ENCODE peak calls at places on chromosomes 2 and 18, in seven cellular contexts. One of them, this sample, is unnamed.

GRCh38 chr2:169178804-169179390 is 109.5 kb downstream of the DHRS9 start:
- DNase-seq in GM12878: no peak
- DNase-seq in HepG2: no peak
- DNase-seq in HCT116: no peak
- DNase-seq in SK-N-SH: no peak
- DNase-seq in H1: no peak
- DNase-seq in K562: no peak
- DNase-seq in this sample: no peak

GRCh38 chr2:74462054-74462785 is 3.0 kb downstream of the MOGS start:
- DNase-seq in K562: no peak
- DNase-seq in HCT116: no peak
- DNase-seq in SK-N-SH: no peak
- DNase-seq in HepG2: no peak
- DNase-seq in H1: no peak
- DNase-seq in GM12878: no peak
- DNase-seq in this sample: no peak

GRCh38 chr2:11634584-11634983 is 35.4 kb downstream of the NTSR2 start:
- DNase-seq in HepG2: no peak
- DNase-seq in HCT116: no peak
- DNase-seq in K562: no peak
- DNase-seq in H1: no peak
- DNase-seq in GM12878: no peak
- DNase-seq in SK-N-SH: no peak
- DNase-seq in this sample: no peak

GRCh38 chr18:8507361-8507760 is 101.9 kb upstream of the RAB12 start:
- DNase-seq in H1: no peak
- DNase-seq in HCT116: peak; percentile 3
- DNase-seq in K562: peak; percentile 35
- DNase-seq in GM12878: no peak
- DNase-seq in HepG2: peak; percentile 13
- DNase-seq in SK-N-SH: peak; percentile 31
- DNase-seq in this sample: no peak

GRCh38 chr2:12318427-12319057 is 398.2 kb upstream of the TRIB2 start:
- DNase-seq in HepG2: no peak
- DNase-seq in K562: no peak
- DNase-seq in GM12878: no peak
- DNase-seq in HCT116: no peak
- DNase-seq in SK-N-SH: no peak
- DNase-seq in H1: no peak
- DNase-seq in this sample: no peak

GRCh38 chr2:170739048-170739447 is 23.9 kb downstream of the SP5 start:
- DNase-seq in K562: no peak
- DNase-seq in HCT116: peak; percentile 57
- DNase-seq in H1: no peak
- DNase-seq in SK-N-SH: no peak
- DNase-seq in GM12878: no peak
- DNase-seq in HepG2: peak; percentile 54
- DNase-seq in this sample: no peak

GRCh38 chr2:176123847-176124273 is 1.3 kb downstream of the HOXD9 start:
- DNase-seq in H1: no peak
- DNase-seq in GM12878: no peak
- DNase-seq in K562: no peak
- DNase-seq in SK-N-SH: no peak
- DNase-seq in HCT116: no peak
- DNase-seq in HepG2: no peak
- DNase-seq in this sample: no peak

GRCh38 chr2:96527052-96527964 is 9.2 kb upstream of the ARID5A start:
- DNase-seq in SK-N-SH: peak; percentile 56
- DNase-seq in H1: no peak
- DNase-seq in HCT116: no peak
- DNase-seq in K562: no peak
- DNase-seq in HepG2: no peak
- DNase-seq in GM12878: no peak
- DNase-seq in this sample: no peak

GRCh38 chr18:50126466-50126865 is 68.5 kb downstream of the MYO5B start:
- DNase-seq in GM12878: no peak
- DNase-seq in SK-N-SH: no peak
- DNase-seq in H1: no peak
- DNase-seq in K562: no peak
- DNase-seq in HepG2: no peak
- DNase-seq in HCT116: no peak
- DNase-seq in this sample: no peak

GRCh38 chr2:181573140-181573736 is 83.7 kb downstream of the CERKL start:
- DNase-seq in GM12878: no peak
- DNase-seq in H1: no peak
- DNase-seq in HCT116: peak; percentile 54
- DNase-seq in HepG2: peak; percentile 45
- DNase-seq in SK-N-SH: peak; percentile 26
- DNase-seq in K562: no peak
- DNase-seq in this sample: peak; percentile 50

GRCh38 chr2:119721462-119721861 is 38.3 kb upstream of the PTPN4 start:
- DNase-seq in GM12878: no peak
- DNase-seq in SK-N-SH: no peak
- DNase-seq in HCT116: no peak
- DNase-seq in H1: no peak
- DNase-seq in K562: no peak
- DNase-seq in HepG2: peak; percentile 33
- DNase-seq in this sample: no peak

GRCh38 chr18:56926740-56927139 is 220.1 kb upstream of the BOD1L2 start:
- DNase-seq in HepG2: no peak
- DNase-seq in SK-N-SH: no peak
- DNase-seq in K562: no peak
- DNase-seq in GM12878: no peak
- DNase-seq in H1: no peak
- DNase-seq in HCT116: no peak
- DNase-seq in this sample: no peak

GRCh38 chr18:31503011-31503410 is 5.0 kb downstream of the DSG2 start:
- DNase-seq in GM12878: no peak
- DNase-seq in H1: no peak
- DNase-seq in HCT116: no peak
- DNase-seq in SK-N-SH: no peak
- DNase-seq in HepG2: no peak
- DNase-seq in K562: no peak
- DNase-seq in this sample: no peak

GRCh38 chr2:115733190-115733775 is 1290.8 kb downstream of the DPP10 start:
- DNase-seq in GM12878: no peak
- DNase-seq in SK-N-SH: no peak
- DNase-seq in H1: no peak
- DNase-seq in K562: no peak
- DNase-seq in HepG2: no peak
- DNase-seq in HCT116: no peak
- DNase-seq in this sample: no peak

GRCh38 chr2:128474014-128474961 is 155.6 kb upstream of the HS6ST1 start:
- DNase-seq in HepG2: no peak
- DNase-seq in HCT116: no peak
- DNase-seq in K562: no peak
- DNase-seq in GM12878: no peak
- DNase-seq in H1: no peak
- DNase-seq in SK-N-SH: no peak
- DNase-seq in this sample: no peak

GRCh38 chr18:47453038-47453437 is 201.6 kb upstream of the SKOR2 start:
- DNase-seq in GM12878: no peak
- DNase-seq in SK-N-SH: no peak
- DNase-seq in HepG2: no peak
- DNase-seq in H1: no peak
- DNase-seq in HCT116: no peak
- DNase-seq in K562: no peak
- DNase-seq in this sample: no peak

GRCh38 chr18:42038936-42039335 is 83.9 kb downstream of the PIK3C3 start:
- DNase-seq in SK-N-SH: no peak
- DNase-seq in H1: no peak
- DNase-seq in HCT116: no peak
- DNase-seq in GM12878: no peak
- DNase-seq in K562: no peak
- DNase-seq in HepG2: no peak
- DNase-seq in this sample: no peak
- TF ChIP-seq JUND in SK-N-SH: peak; percentile 72
- TF ChIP-seq JUND in H1: no peak
- TF ChIP-seq JUND in HCT116: no peak
- TF ChIP-seq JUND in GM12878: no peak
- TF ChIP-seq JUND in K562: no peak
- TF ChIP-seq JUND in HepG2: no peak
- TF ChIP-seq JUND in this sample: no peak

DNA sequence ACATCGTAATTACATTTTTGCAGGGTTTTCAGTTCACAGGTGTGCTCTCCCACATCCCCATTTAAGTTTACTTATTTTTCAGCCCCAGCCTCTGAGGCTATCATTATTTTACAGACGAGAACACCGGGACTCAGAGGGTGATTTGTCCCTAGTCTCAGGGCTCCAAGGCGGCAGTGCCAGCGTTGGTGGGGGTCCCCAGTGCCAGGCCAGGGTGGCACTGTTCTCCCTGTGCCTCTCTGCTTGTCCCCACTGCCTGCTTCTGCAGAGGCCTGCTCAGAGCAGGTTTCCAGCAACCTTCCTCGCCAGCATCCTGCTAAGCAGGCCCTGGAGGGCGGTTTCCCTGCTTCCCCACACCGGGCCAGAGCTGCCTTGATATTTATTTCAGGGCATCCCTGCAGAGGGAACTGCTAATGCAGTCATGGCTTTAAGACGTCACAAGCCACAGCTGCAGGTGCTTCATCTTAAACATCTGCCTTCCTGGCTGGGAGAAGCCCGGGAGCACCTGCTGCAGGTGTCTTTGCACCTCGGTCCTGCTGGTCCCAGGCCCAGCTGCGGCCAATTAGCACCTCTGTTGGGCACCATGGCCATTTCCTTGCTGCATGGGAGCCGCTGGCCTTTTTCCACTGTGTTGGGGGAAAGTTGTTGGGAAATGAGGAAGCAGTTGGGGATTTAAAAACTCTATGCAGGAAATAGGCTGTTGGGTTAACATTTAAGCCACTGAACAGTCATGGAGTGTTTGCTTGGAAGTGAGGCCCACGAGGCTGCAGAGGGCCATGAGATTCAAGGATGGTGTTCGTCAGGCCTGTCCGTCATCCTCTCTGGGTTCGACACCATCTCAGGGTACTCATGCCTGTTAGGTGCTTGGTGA is 22.8 kb downstream of the HPCAL1 start:
- DNase-seq in HCT116: no peak
- DNase-seq in GM12878: no peak
- DNase-seq in SK-N-SH: no peak
- DNase-seq in HepG2: peak; percentile 74
- DNase-seq in K562: no peak
- DNase-seq in H1: no peak
- DNase-seq in this sample: no peak
- TF ChIP-seq JUND in HCT116: no peak
- TF ChIP-seq JUND in GM12878: no peak
- TF ChIP-seq JUND in SK-N-SH: no peak
- TF ChIP-seq JUND in HepG2: no peak
- TF ChIP-seq JUND in K562: no peak
- TF ChIP-seq JUND in H1: no peak
- TF ChIP-seq JUND in this sample: no peak

DNA sequence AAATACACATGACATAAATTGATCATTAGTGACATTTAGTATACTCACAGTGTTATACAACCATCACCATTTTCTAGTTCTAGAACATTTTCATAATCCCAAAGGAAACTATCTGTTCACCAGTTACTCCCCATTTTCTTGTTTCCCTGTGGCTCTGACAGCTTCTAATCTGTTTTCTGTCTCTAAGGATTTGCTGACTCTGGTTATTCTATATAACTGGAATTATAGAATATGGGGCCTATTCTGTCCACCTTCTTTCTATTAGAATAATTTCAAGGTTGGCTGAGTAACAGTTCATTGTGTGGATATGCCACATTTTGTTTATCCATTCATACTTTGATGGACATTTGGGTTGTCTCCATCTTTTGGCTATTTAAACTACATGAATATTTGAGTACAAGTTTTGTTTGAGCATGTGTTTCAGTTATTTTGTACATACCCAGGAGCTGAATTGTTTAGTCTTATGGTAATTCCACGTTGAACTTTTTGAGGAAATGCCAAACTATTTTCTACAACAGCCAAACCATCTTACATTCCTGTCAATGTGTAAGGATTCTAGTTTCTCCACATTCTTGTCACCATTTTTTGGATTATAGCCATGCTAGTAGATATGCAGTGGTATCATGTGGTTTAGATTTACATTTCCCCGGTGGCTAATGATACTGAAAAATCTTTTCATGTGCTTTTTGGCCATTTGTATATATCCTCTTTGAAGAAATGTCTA is 20.5 kb downstream of the KIAA1328 start:
- DNase-seq in K562: no peak
- DNase-seq in HCT116: no peak
- DNase-seq in HepG2: no peak
- DNase-seq in H1: no peak
- DNase-seq in SK-N-SH: no peak
- DNase-seq in GM12878: no peak
- DNase-seq in this sample: no peak
- TF ChIP-seq JUND in K562: no peak
- TF ChIP-seq JUND in HCT116: no peak
- TF ChIP-seq JUND in HepG2: no peak
- TF ChIP-seq JUND in H1: no peak
- TF ChIP-seq JUND in SK-N-SH: peak; percentile 38
- TF ChIP-seq JUND in GM12878: no peak
- TF ChIP-seq JUND in this sample: no peak

GRCh38 chr2:102186676-102187190 is at the start of gene IL1RL2:
- DNase-seq in K562: no peak
- DNase-seq in HCT116: no peak
- DNase-seq in HepG2: no peak
- DNase-seq in GM12878: no peak
- DNase-seq in SK-N-SH: no peak
- DNase-seq in H1: no peak
- DNase-seq in this sample: peak; percentile 19
- TF ChIP-seq JUND in K562: no peak
- TF ChIP-seq JUND in HCT116: no peak
- TF ChIP-seq JUND in HepG2: no peak
- TF ChIP-seq JUND in GM12878: no peak
- TF ChIP-seq JUND in SK-N-SH: no peak
- TF ChIP-seq JUND in H1: no peak
- TF ChIP-seq JUND in this sample: no peak